ENCODE peak calls at places on chromosome 15, in ten cellular contexts. X, K, T, G, N, V, I, A, U and R are unnamed samples.

GRCh38 chr15:83613716-83614115 is 40.2 kb upstream of the ADAMTSL3 start:
- DNase-seq in X (no peak), K (peak), T (no peak), G (no peak), N (no peak), V (no peak), I (no peak), A (no peak), U (no peak), R (peak)

GRCh38 chr15:67185051-67185450 is 69.4 kb downstream of the AAGAB start:
- DNase-seq in X (no peak), K (no peak), T (no peak), G (no peak), N (no peak), V (no peak), I (no peak), A (no peak), U (no peak), R (no peak)

GRCh38 chr15:89127054-89127702 is 38.9 kb downstream of the ABHD2 start:
- DNase-seq in X (no peak), K (no peak), T (peak), G (no peak), N (peak), V (no peak), I (no peak), A (peak), U (no peak), R (no peak)

GRCh38 chr15:82040862-82041261 is 5.0 kb downstream of the MEX3B start:
- DNase-seq in X (no peak), K (no peak), T (no peak), G (no peak), N (peak), V (no peak), I (no peak), A (no peak), U (no peak), R (no peak)

GRCh38 chr15:67967871-67968423 is 86.2 kb upstream of the PIAS1 start:
- DNase-seq in X (no peak), K (peak), T (peak), G (no peak), N (peak), V (peak), I (no peak), A (peak), U (no peak), R (peak)

GRCh38 chr15:60916032-60916673 is 312.9 kb downstream of the RORA start:
- DNase-seq in X (no peak), K (no peak), T (no peak), G (peak), N (peak), V (no peak), I (no peak), A (no peak), U (no peak), R (no peak)

GRCh38 chr15:39159833-39160232 is 421.0 kb upstream of the THBS1 start:
- DNase-seq in X (no peak), K (no peak), T (no peak), G (no peak), N (no peak), V (no peak), I (no peak), A (no peak), U (no peak), R (no peak)

GRCh38 chr15:71999807-72000206 is 118.1 kb downstream of the MYO9A start:
- DNase-seq in X (no peak), K (no peak), T (no peak), G (no peak), N (no peak), V (no peak), I (no peak), A (no peak), U (no peak), R (no peak)

GRCh38 chr15:40040770-40041169 is 1.8 kb upstream of the SRP14 start:
- DNase-seq in X (no peak), K (no peak), T (no peak), G (no peak), N (no peak), V (no peak), I (peak), A (no peak), U (no peak), R (no peak)